ENCODE peak calls at places on chromosomes 12 and 14, in four cellular contexts. I is anterior cingulate cortex; X is stimulated activated CD4-positive, alpha-beta T cell treated with anti-CD3 and anti-CD28 coated beads, Interleukin-1b, Interleukin-23, amount 100 ng/mL, for 24 hours; L is A549. Y is an unnamed sample.

GRCh38 chr14:104688755-104689619 is at the start of gene INF2:
- DNase-seq in L (peak; percentile 84), I (no peak), X (peak; percentile 51), Y (peak; percentile 34)

GRCh38 chr14:96057738-96058137 is 18.6 kb downstream of the C14orf132 start:
- DNase-seq in I (no peak), L (no peak), X (no peak), Y (no peak)

GRCh38 chr12:28027947-28028724 is 55.6 kb upstream of the PTHLH start:
- DNase-seq in L (no peak), X (no peak), I (no peak), Y (no peak)

GRCh38 chr14:57136669-57137068 is 132.0 kb downstream of the EXOC5 start:
- DNase-seq in X (no peak), L (no peak), I (peak; percentile 2), Y (peak; percentile 75)

GRCh38 chr14:102928412-102929348 is 6.2 kb downstream of the AMN start:
- DNase-seq in L (no peak), X (peak; percentile 54), I (no peak), Y (peak; percentile 69)

GRCh38 chr12:128852885-128853284 is 393 bp upstream of the GLT1D1 start:
- DNase-seq in I (no peak), L (no peak), X (no peak), Y (no peak)

GRCh38 chr12:127926004-127926403 is 341.0 kb upstream of the TMEM132C start:
- DNase-seq in X (no peak), L (no peak), I (no peak), Y (no peak)

GRCh38 chr12:120037851-120038250 is 48.8 kb downstream of the BICDL1 start:
- DNase-seq in L (no peak), X (no peak), I (no peak), Y (no peak)